ENCODE peak calls at places on chromosome 9, in nine cellular contexts. One of them, this sample, is unnamed.

GRCh38 chr9:69118656-69119055 is 55.4 kb upstream of the TJP2 start:
- DNase-seq in A549: no peak
- DNase-seq in neural progenitor cell: no peak
- DNase-seq in osteoblast: no peak
- DNase-seq in GM23338: peak; percentile 0
- DNase-seq in mesenchymal stem cell: no peak
- DNase-seq in H1: no peak
- DNase-seq in GM12878: no peak
- DNase-seq in IMR-90: no peak
- DNase-seq in this sample: no peak

GRCh38 chr9:126148994-126149393 is 177.6 kb upstream of the MVB12B start:
- DNase-seq in A549: no peak
- DNase-seq in neural progenitor cell: no peak
- DNase-seq in osteoblast: no peak
- DNase-seq in GM23338: no peak
- DNase-seq in mesenchymal stem cell: no peak
- DNase-seq in H1: no peak
- DNase-seq in GM12878: no peak
- DNase-seq in IMR-90: no peak
- DNase-seq in this sample: peak; percentile 5

GRCh38 chr9:99239341-99240055 is 17.4 kb downstream of the SEC61B start:
- DNase-seq in A549: no peak
- DNase-seq in neural progenitor cell: no peak
- DNase-seq in osteoblast: peak; percentile 85
- DNase-seq in GM23338: no peak
- DNase-seq in mesenchymal stem cell: peak; percentile 75
- DNase-seq in H1: no peak
- DNase-seq in GM12878: no peak
- DNase-seq in IMR-90: peak; percentile 36
- DNase-seq in this sample: no peak

GRCh38 chr9:105690742-105691141 is 3.6 kb upstream of the TMEM38B start:
- DNase-seq in A549: peak; percentile 26
- DNase-seq in neural progenitor cell: no peak
- DNase-seq in osteoblast: peak; percentile 87
- DNase-seq in GM23338: peak; percentile 34
- DNase-seq in mesenchymal stem cell: peak; percentile 46
- DNase-seq in H1: no peak
- DNase-seq in GM12878: no peak
- DNase-seq in IMR-90: peak; percentile 22
- DNase-seq in this sample: no peak

GRCh38 chr9:36443581-36443980 is 43.5 kb upstream of the RNF38 start:
- DNase-seq in A549: no peak
- DNase-seq in neural progenitor cell: no peak
- DNase-seq in osteoblast: no peak
- DNase-seq in GM23338: no peak
- DNase-seq in mesenchymal stem cell: no peak
- DNase-seq in H1: no peak
- DNase-seq in GM12878: no peak
- DNase-seq in IMR-90: peak; percentile 10
- DNase-seq in this sample: no peak

GRCh38 chr9:121305269-121305994 is 37.5 kb downstream of the GSN start:
- DNase-seq in A549: no peak
- DNase-seq in neural progenitor cell: no peak
- DNase-seq in osteoblast: no peak
- DNase-seq in GM23338: no peak
- DNase-seq in mesenchymal stem cell: no peak
- DNase-seq in H1: no peak
- DNase-seq in GM12878: no peak
- DNase-seq in IMR-90: no peak
- DNase-seq in this sample: no peak

GRCh38 chr9:137276757-137277328 is 683 bp upstream of the TOR4A start:
- DNase-seq in A549: peak; percentile 79
- DNase-seq in neural progenitor cell: peak; percentile 58
- DNase-seq in osteoblast: peak; percentile 97
- DNase-seq in GM23338: peak; percentile 79
- DNase-seq in mesenchymal stem cell: peak; percentile 81
- DNase-seq in H1: no peak
- DNase-seq in GM12878: no peak
- DNase-seq in IMR-90: peak; percentile 38
- DNase-seq in this sample: peak; percentile 71

GRCh38 chr9:120242397-120242796 is 337.6 kb downstream of the CDK5RAP2 start:
- DNase-seq in A549: no peak
- DNase-seq in neural progenitor cell: no peak
- DNase-seq in osteoblast: no peak
- DNase-seq in GM23338: no peak
- DNase-seq in mesenchymal stem cell: no peak
- DNase-seq in H1: no peak
- DNase-seq in GM12878: no peak
- DNase-seq in IMR-90: no peak
- DNase-seq in this sample: no peak

GRCh38 chr9:86741311-86742215 is 205.7 kb downstream of the GAS1 start:
- DNase-seq in A549: no peak
- DNase-seq in neural progenitor cell: no peak
- DNase-seq in osteoblast: peak; percentile 82
- DNase-seq in GM23338: no peak
- DNase-seq in mesenchymal stem cell: no peak
- DNase-seq in H1: no peak
- DNase-seq in GM12878: no peak
- DNase-seq in IMR-90: peak; percentile 68
- DNase-seq in this sample: no peak

GRCh38 chr9:113215142-113215541 is 5.9 kb downstream of the FKBP15 start:
- DNase-seq in A549: peak; percentile 48
- DNase-seq in neural progenitor cell: no peak
- DNase-seq in osteoblast: no peak
- DNase-seq in GM23338: no peak
- DNase-seq in mesenchymal stem cell: peak; percentile 72
- DNase-seq in H1: no peak
- DNase-seq in GM12878: no peak
- DNase-seq in IMR-90: peak; percentile 46
- DNase-seq in this sample: no peak

GRCh38 chr9:297104-297794 is 82.6 kb downstream of the DOCK8 start:
- DNase-seq in A549: peak; percentile 38
- DNase-seq in neural progenitor cell: no peak
- DNase-seq in osteoblast: no peak
- DNase-seq in GM23338: no peak
- DNase-seq in mesenchymal stem cell: no peak
- DNase-seq in H1: no peak
- DNase-seq in GM12878: peak; percentile 91
- DNase-seq in IMR-90: no peak
- DNase-seq in this sample: no peak

GRCh38 chr9:70262948-70263347 is 4.2 kb downstream of the SMC5 start:
- DNase-seq in A549: no peak
- DNase-seq in neural progenitor cell: no peak
- DNase-seq in osteoblast: no peak
- DNase-seq in GM23338: no peak
- DNase-seq in mesenchymal stem cell: no peak
- DNase-seq in H1: no peak
- DNase-seq in GM12878: no peak
- DNase-seq in IMR-90: peak; percentile 33
- DNase-seq in this sample: no peak

GRCh38 chr9:93112116-93112863 is 16.3 kb downstream of the CARD19 start:
- DNase-seq in A549: no peak
- DNase-seq in neural progenitor cell: no peak
- DNase-seq in osteoblast: peak; percentile 58
- DNase-seq in GM23338: no peak
- DNase-seq in mesenchymal stem cell: no peak
- DNase-seq in H1: no peak
- DNase-seq in GM12878: no peak
- DNase-seq in IMR-90: no peak
- DNase-seq in this sample: no peak

GRCh38 chr9:20898885-20899554 is 132.4 kb downstream of the HACD4 start:
- DNase-seq in A549: no peak
- DNase-seq in neural progenitor cell: no peak
- DNase-seq in osteoblast: no peak
- DNase-seq in GM23338: no peak
- DNase-seq in mesenchymal stem cell: peak; percentile 9
- DNase-seq in H1: no peak
- DNase-seq in GM12878: no peak
- DNase-seq in IMR-90: peak; percentile 16
- DNase-seq in this sample: no peak

DNA sequence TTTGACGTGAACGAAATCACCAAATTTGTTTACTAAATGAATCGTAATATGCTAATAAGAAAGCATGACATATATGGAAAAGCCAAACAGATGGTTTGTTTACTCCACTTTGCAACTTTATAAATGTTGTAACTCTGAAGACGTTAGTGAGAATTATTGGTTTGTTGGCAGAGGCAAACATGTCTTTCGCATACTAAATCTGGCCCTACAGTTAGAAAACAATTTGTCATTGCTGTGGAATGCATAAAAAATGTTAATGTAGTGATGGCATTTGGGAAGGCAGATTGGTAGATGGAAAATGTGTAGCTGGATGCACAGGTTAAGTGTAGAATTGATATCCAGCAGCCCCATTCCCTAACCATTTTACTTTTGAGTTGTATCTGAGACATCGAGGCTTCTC is 444.9 kb downstream of the BNC2 start:
- DNase-seq in A549: peak; percentile 47
- DNase-seq in neural progenitor cell: no peak
- DNase-seq in osteoblast: no peak
- DNase-seq in GM23338: no peak
- DNase-seq in mesenchymal stem cell: peak; percentile 57
- DNase-seq in H1: no peak
- DNase-seq in GM12878: no peak
- DNase-seq in IMR-90: peak; percentile 81
- DNase-seq in this sample: no peak
- H3K4me2 ChIP-seq in A549: peak overlapping the region; percentile 35
- H3K4me2 ChIP-seq in neural progenitor cell: no peak overlapping the region
- H3K4me2 ChIP-seq in osteoblast: peak overlapping the region; percentile 25
- H3K4me2 ChIP-seq in GM23338: peak overlapping the region; percentile 19
- H3K4me2 ChIP-seq in mesenchymal stem cell: no peak overlapping the region
- H3K4me2 ChIP-seq in H1: no peak overlapping the region
- H3K4me2 ChIP-seq in GM12878: no peak overlapping the region
- H3K4me2 ChIP-seq in IMR-90: peak overlapping the region; percentile 68
- H3K4me2 ChIP-seq in this sample: no peak overlapping the region

DNA sequence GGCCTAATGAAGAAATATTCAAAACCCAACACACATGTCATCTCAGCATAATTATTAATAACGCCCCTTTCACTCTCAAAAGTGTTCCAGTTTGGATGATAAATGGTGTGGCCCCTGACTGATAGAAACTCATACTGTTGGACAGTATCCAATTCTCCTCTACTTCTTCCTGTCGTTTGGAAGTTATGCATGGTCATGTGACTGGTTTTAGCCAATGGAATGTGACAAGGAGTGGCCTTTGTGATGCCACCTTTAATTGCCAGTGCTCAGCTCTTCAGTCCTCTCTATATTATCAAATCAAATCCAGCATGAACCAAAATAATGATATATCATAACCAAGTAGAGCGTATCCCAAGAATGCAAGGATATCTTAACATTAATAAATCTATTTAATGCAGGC is 117.8 kb upstream of the SPIN1 start:
- DNase-seq in A549: peak; percentile 36
- DNase-seq in neural progenitor cell: no peak
- DNase-seq in osteoblast: no peak
- DNase-seq in GM23338: no peak
- DNase-seq in mesenchymal stem cell: no peak
- DNase-seq in H1: no peak
- DNase-seq in GM12878: no peak
- DNase-seq in IMR-90: no peak
- DNase-seq in this sample: no peak
- H3K4me2 ChIP-seq in A549: peak overlapping the region; percentile 50
- H3K4me2 ChIP-seq in neural progenitor cell: no peak overlapping the region
- H3K4me2 ChIP-seq in osteoblast: peak overlapping the region; percentile 28
- H3K4me2 ChIP-seq in GM23338: no peak overlapping the region
- H3K4me2 ChIP-seq in mesenchymal stem cell: no peak overlapping the region
- H3K4me2 ChIP-seq in H1: no peak overlapping the region
- H3K4me2 ChIP-seq in GM12878: no peak overlapping the region
- H3K4me2 ChIP-seq in IMR-90: no peak overlapping the region
- H3K4me2 ChIP-seq in this sample: no peak overlapping the region

GRCh38 chr9:37926737-37927590 is 23.0 kb upstream of the SLC25A51 start:
- DNase-seq in A549: no peak
- DNase-seq in neural progenitor cell: no peak
- DNase-seq in osteoblast: peak; percentile 73
- DNase-seq in GM23338: no peak
- DNase-seq in mesenchymal stem cell: peak; percentile 48
- DNase-seq in H1: no peak
- DNase-seq in GM12878: no peak
- DNase-seq in IMR-90: no peak
- DNase-seq in this sample: no peak

GRCh38 chr9:37925006-37925405 is 21.1 kb upstream of the SLC25A51 start:
- DNase-seq in A549: no peak
- DNase-seq in neural progenitor cell: no peak
- DNase-seq in osteoblast: peak; percentile 49
- DNase-seq in GM23338: no peak
- DNase-seq in mesenchymal stem cell: no peak
- DNase-seq in H1: no peak
- DNase-seq in GM12878: no peak
- DNase-seq in IMR-90: no peak
- DNase-seq in this sample: no peak

GRCh38 chr9:37927611-37928551 is 24.0 kb upstream of the SLC25A51 start:
- DNase-seq in A549: no peak
- DNase-seq in neural progenitor cell: no peak
- DNase-seq in osteoblast: peak; percentile 3
- DNase-seq in GM23338: no peak
- DNase-seq in mesenchymal stem cell: no peak
- DNase-seq in H1: no peak
- DNase-seq in GM12878: no peak
- DNase-seq in IMR-90: no peak
- DNase-seq in this sample: no peak

GRCh38 chr9:37924538-37924937 is 20.6 kb upstream of the SLC25A51 start:
- DNase-seq in A549: no peak
- DNase-seq in neural progenitor cell: no peak
- DNase-seq in osteoblast: peak; percentile 17
- DNase-seq in GM23338: no peak
- DNase-seq in mesenchymal stem cell: no peak
- DNase-seq in H1: no peak
- DNase-seq in GM12878: no peak
- DNase-seq in IMR-90: no peak
- DNase-seq in this sample: no peak

GRCh38 chr9:37925786-37926736 is 22.1 kb upstream of the SLC25A51 start:
- DNase-seq in A549: no peak
- DNase-seq in neural progenitor cell: no peak
- DNase-seq in osteoblast: peak; percentile 88
- DNase-seq in GM23338: no peak
- DNase-seq in mesenchymal stem cell: peak; percentile 73
- DNase-seq in H1: no peak
- DNase-seq in GM12878: no peak
- DNase-seq in IMR-90: no peak
- DNase-seq in this sample: no peak
- H3K4me2 ChIP-seq in A549: peak overlapping the region; percentile 44
- H3K4me2 ChIP-seq in neural progenitor cell: no peak overlapping the region
- H3K4me2 ChIP-seq in osteoblast: no peak overlapping the region
- H3K4me2 ChIP-seq in GM23338: no peak overlapping the region
- H3K4me2 ChIP-seq in mesenchymal stem cell: no peak overlapping the region
- H3K4me2 ChIP-seq in H1: no peak overlapping the region
- H3K4me2 ChIP-seq in GM12878: no peak overlapping the region
- H3K4me2 ChIP-seq in IMR-90: no peak overlapping the region
- H3K4me2 ChIP-seq in this sample: no peak overlapping the region

DNA sequence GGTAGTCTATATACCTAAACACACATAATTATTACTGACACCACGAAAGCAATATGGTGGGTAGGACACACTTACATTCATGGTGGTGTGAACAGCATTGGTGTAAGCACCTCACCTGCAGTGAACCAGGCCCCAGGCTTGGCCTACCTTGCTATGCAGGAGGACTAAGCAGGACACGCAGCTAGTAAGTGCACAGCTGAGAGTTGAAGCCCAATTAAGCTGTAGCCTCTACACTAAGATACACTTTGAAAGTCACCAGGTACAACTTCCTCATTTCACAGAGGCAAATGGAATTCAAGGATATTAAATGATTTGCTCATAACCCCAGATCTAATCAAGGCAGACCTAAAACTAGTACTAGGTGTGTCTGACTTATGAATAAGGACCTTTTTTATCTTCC is 145.8 kb upstream of the PAPPA start:
- DNase-seq in A549: no peak
- DNase-seq in neural progenitor cell: no peak
- DNase-seq in osteoblast: no peak
- DNase-seq in GM23338: no peak
- DNase-seq in mesenchymal stem cell: no peak
- DNase-seq in H1: no peak
- DNase-seq in GM12878: no peak
- DNase-seq in IMR-90: no peak
- DNase-seq in this sample: no peak
- H3K4me2 ChIP-seq in A549: peak overlapping the region; percentile 15
- H3K4me2 ChIP-seq in neural progenitor cell: no peak overlapping the region
- H3K4me2 ChIP-seq in osteoblast: no peak overlapping the region
- H3K4me2 ChIP-seq in GM23338: no peak overlapping the region
- H3K4me2 ChIP-seq in mesenchymal stem cell: no peak overlapping the region
- H3K4me2 ChIP-seq in H1: no peak overlapping the region
- H3K4me2 ChIP-seq in GM12878: no peak overlapping the region
- H3K4me2 ChIP-seq in IMR-90: no peak overlapping the region
- H3K4me2 ChIP-seq in this sample: no peak overlapping the region

This sample was measured in H9.